ENCODE peak calls at places on chromosomes 12 and 14, in five cellular contexts. E is lower lobe of right lung, Z is cardiac muscle cell, K is astrocyte of the cerebellum, J is tibial nerve. L is an unnamed sample.

GRCh38 chr14:104377256-104377655 is 202.3 kb upstream of the C14orf180 start:
- DNase-seq in E (no peak), Z (no peak), K (no peak), J (no peak), L (no peak)

GRCh38 chr12:119369907-119370546 is 35.5 kb downstream of the CCDC60 start:
- DNase-seq in E (no peak), Z (no peak), K (no peak), J (no peak), L (no peak)

GRCh38 chr14:20662968-20663731 is 21.2 kb upstream of the RNASE4 start:
- DNase-seq in E (peak), Z (peak), K (no peak), J (peak), L (peak)

GRCh38 chr14:89618309-89618708 is 201.3 kb upstream of the FOXN3 start:
- DNase-seq in E (no peak), Z (no peak), K (no peak), J (no peak), L (no peak)

GRCh38 chr14:88559852-88560251 is 3.0 kb upstream of the ZC3H14 start:
- DNase-seq in E (no peak), Z (peak), K (peak), J (no peak), L (peak)

GRCh38 chr12:2264622-2265306 is 212.0 kb downstream of the CACNA1C start:
- DNase-seq in E (no peak), Z (peak), K (peak), J (peak), L (peak)

GRCh38 chr14:76603713-76604112 is 157.6 kb upstream of the VASH1 start:
- DNase-seq in E (no peak), Z (no peak), K (no peak), J (no peak), L (no peak)

GRCh38 chr14:21384494-21384851 is 654 bp upstream of the SUPT16H start:
- DNase-seq in E (no peak), Z (no peak), K (no peak), J (no peak), L (no peak)

GRCh38 chr14:58414845-58415244 is 12.5 kb downstream of the TIMM9 start:
- DNase-seq in E (no peak), Z (peak), K (no peak), J (no peak), L (no peak)

GRCh38 chr14:57493467-57494181 is at the start of gene CCDC198:
- DNase-seq in E (no peak), Z (no peak), K (no peak), J (no peak), L (no peak)

GRCh38 chr12:57219205-57219992 is 2.8 kb downstream of the NXPH4 start:
- DNase-seq in E (no peak), Z (no peak), K (no peak), J (no peak), L (no peak)

GRCh38 chr12:50923361-50924130 is 28.8 kb upstream of the HIGD1C start:
- DNase-seq in E (no peak), Z (no peak), K (no peak), J (no peak), L (no peak)

GRCh38 chr12:17016116-17016864 is 410.3 kb upstream of the LMO3 start:
- DNase-seq in E (no peak), Z (no peak), K (no peak), J (no peak), L (no peak)

GRCh38 chr12:15962760-15963159 is 51.6 kb downstream of the DERA start:
- DNase-seq in E (no peak), Z (no peak), K (no peak), J (no peak), L (no peak)

GRCh38 chr12:55930771-55931316 is at the start of gene DGKA:
- DNase-seq in E (peak), Z (peak), K (peak), J (no peak), L (no peak)

GRCh38 chr12:60921541-60921940 is 1325.7 kb downstream of the SLC16A7 start:
- DNase-seq in E (no peak), Z (no peak), K (no peak), J (no peak), L (no peak)

GRCh38 chr12:87656311-87656710 is 372.9 kb downstream of the C12orf50 start:
- DNase-seq in E (no peak), Z (no peak), K (no peak), J (no peak), L (no peak)

GRCh38 chr12:40054554-40055226 is 51.2 kb downstream of the SLC2A13 start:
- DNase-seq in E (no peak), Z (peak), K (peak), J (peak), L (peak)

GRCh38 chr12:25859976-25860375 is 98.5 kb upstream of the RASSF8 start:
- DNase-seq in E (no peak), Z (no peak), K (no peak), J (no peak), L (no peak)

GRCh38 chr12:119082496-119082895 is 96.2 kb upstream of the HSPB8 start:
- DNase-seq in E (no peak), Z (no peak), K (no peak), J (no peak), L (no peak)

GRCh38 chr12:105084251-105085250 is at the start of gene ALDH1L2:
- DNase-seq in E (peak), Z (peak), K (no peak), J (peak), L (peak)

GRCh38 chr12:113980537-113981337 is 14.6 kb upstream of the RBM19 start:
- DNase-seq in E (no peak), Z (peak), K (peak), J (no peak), L (peak)

GRCh38 chr14:94575730-94576585 is 5.3 kb upstream of the SERPINA5 start:
- DNase-seq in E (no peak), Z (peak), K (peak), J (no peak), L (no peak)

GRCh38 chr12:104809251-104809650 is 148.8 kb downstream of the SLC41A2 start:
- DNase-seq in E (no peak), Z (no peak), K (no peak), J (no peak), L (no peak)

GRCh38 chr14:32044454-32044853 is 32.6 kb upstream of the ARHGAP5 start:
- DNase-seq in E (no peak), Z (no peak), K (no peak), J (no peak), L (no peak)

GRCh38 chr14:90434370-90435020 is 37.7 kb downstream of the CALM1 start:
- DNase-seq in E (no peak), Z (no peak), K (no peak), J (no peak), L (no peak)

GRCh38 chr14:59123526-59123925 is 64.9 kb upstream of the DAAM1 start:
- DNase-seq in E (no peak), Z (peak), K (no peak), J (peak), L (no peak)

GRCh38 chr12:94308612-94309011 is 151.1 kb downstream of the CEP83 start:
- DNase-seq in E (no peak), Z (no peak), K (peak), J (no peak), L (no peak)

GRCh38 chr14:74705607-74706006 is 7.3 kb downstream of the AREL1 start:
- DNase-seq in E (no peak), Z (no peak), K (no peak), J (no peak), L (no peak)

GRCh38 chr14:74706101-74706500 is 6.8 kb downstream of the AREL1 start:
- DNase-seq in E (no peak), Z (no peak), K (no peak), J (no peak), L (no peak)

GRCh38 chr14:74713395-74713735 is 421 bp downstream of the FCF1 start:
- DNase-seq in E (no peak), Z (no peak), K (no peak), J (no peak), L (no peak)

GRCh38 chr14:74712499-74713394 is at the start of the genes AREL1 and FCF1:
- DNase-seq in E (peak), Z (peak), K (peak), J (peak), L (peak)

GRCh38 chr14:74710477-74710876 is 2.4 kb downstream of the AREL1 start:
- DNase-seq in E (no peak), Z (no peak), K (no peak), J (no peak), L (no peak)
- H3K4me3 ChIP-seq in E (no peak), Z (no peak), K (no peak), J (no peak), L (no peak)

GRCh38 chr12:124225730-124226129 is 69.2 kb upstream of the RFLNA start:
- DNase-seq in E (no peak), Z (no peak), K (no peak), J (no peak), L (no peak)
- H3K4me3 ChIP-seq in E (no peak), Z (no peak), K (no peak), J (no peak), L (no peak)

GRCh38 chr12:66170606-66171005 is 810 bp upstream of the TMBIM4 start:
- DNase-seq in E (no peak), Z (no peak), K (no peak), J (no peak), L (no peak)
- H3K4me3 ChIP-seq in E (peak), Z (no peak), K (peak), J (no peak), L (peak)

DNA sequence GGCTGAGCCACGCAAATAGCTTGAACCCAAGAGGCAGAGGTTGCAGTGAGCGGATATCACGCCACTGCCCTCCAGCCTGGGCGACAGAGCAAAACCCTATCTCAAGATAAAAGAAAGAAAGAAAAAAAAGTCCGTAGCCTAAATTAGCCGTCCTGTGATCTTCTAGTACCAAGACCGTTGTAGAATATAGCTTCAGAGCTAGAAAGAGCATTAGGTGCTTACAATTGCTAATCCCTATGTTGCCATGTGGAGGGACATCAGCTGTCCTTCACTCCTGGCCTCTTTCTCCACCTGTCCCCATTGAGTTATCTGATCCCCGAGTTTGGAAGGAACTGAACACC is 1.2 kb downstream of the CDKN3 start:
- DNase-seq in E (no peak), Z (no peak), K (no peak), J (no peak), L (no peak)
- H3K4me3 ChIP-seq in E (no peak), Z (no peak), K (no peak), J (no peak), L (no peak)

L was measured in AG09309.